ENCODE peak calls at places on chromosomes 6 and 20, in four cellular contexts. One of them, this sample, is unnamed.
A peak's percentile ranks its signal among the peaks of the same experiment; 100 is the strongest.

GRCh38 chr6:109351231-109352132 is 30.8 kb downstream of the CD164 start:
- DNase-seq in bronchial epithelial cell: peak; percentile 38
- DNase-seq in psoas muscle: no peak
- DNase-seq in fibroblast of pulmonary artery: peak; percentile 21
- DNase-seq in this sample: peak; percentile 45

GRCh38 chr6:137351890-137352289 is 132.7 kb upstream of the IFNGR1 start:
- DNase-seq in bronchial epithelial cell: no peak
- DNase-seq in psoas muscle: no peak
- DNase-seq in fibroblast of pulmonary artery: no peak
- DNase-seq in this sample: no peak

GRCh38 chr6:74574794-74575193 is 631.1 kb downstream of the COL12A1 start:
- DNase-seq in bronchial epithelial cell: peak; percentile 18
- DNase-seq in psoas muscle: no peak
- DNase-seq in fibroblast of pulmonary artery: peak; percentile 59
- DNase-seq in this sample: peak; percentile 44

GRCh38 chr20:49568491-49569151 is 684 bp upstream of the PTGIS start:
- DNase-seq in bronchial epithelial cell: no peak
- DNase-seq in psoas muscle: peak; percentile 41
- DNase-seq in fibroblast of pulmonary artery: peak; percentile 70
- DNase-seq in this sample: no peak

GRCh38 chr6:14316911-14317535 is 199.5 kb downstream of the CD83 start:
- DNase-seq in bronchial epithelial cell: no peak
- DNase-seq in psoas muscle: no peak
- DNase-seq in fibroblast of pulmonary artery: no peak
- DNase-seq in this sample: no peak

GRCh38 chr6:25352265-25352664 is 73.1 kb downstream of the CARMIL1 start:
- DNase-seq in bronchial epithelial cell: no peak
- DNase-seq in psoas muscle: no peak
- DNase-seq in fibroblast of pulmonary artery: no peak
- DNase-seq in this sample: no peak

GRCh38 chr6:163417595-163417994 is 3.1 kb downstream of the QKI start:
- DNase-seq in bronchial epithelial cell: peak; percentile 57
- DNase-seq in psoas muscle: no peak
- DNase-seq in fibroblast of pulmonary artery: no peak
- DNase-seq in this sample: peak; percentile 39

GRCh38 chr20:21503345-21503744 is 10.5 kb downstream of the NKX2-2 start:
- DNase-seq in bronchial epithelial cell: no peak
- DNase-seq in psoas muscle: no peak
- DNase-seq in fibroblast of pulmonary artery: no peak
- DNase-seq in this sample: no peak

GRCh38 chr20:24767623-24768100 is 181.4 kb upstream of the CST7 start:
- DNase-seq in bronchial epithelial cell: no peak
- DNase-seq in psoas muscle: no peak
- DNase-seq in fibroblast of pulmonary artery: no peak
- DNase-seq in this sample: no peak

GRCh38 chr6:35496851-35497570 is at the start of gene TEAD3:
- DNase-seq in bronchial epithelial cell: peak; percentile 57
- DNase-seq in psoas muscle: peak; percentile 73
- DNase-seq in fibroblast of pulmonary artery: peak; percentile 61
- DNase-seq in this sample: peak; percentile 64

GRCh38 chr6:39228992-39229767 is at the start of gene KCNK5:
- DNase-seq in bronchial epithelial cell: peak; percentile 46
- DNase-seq in psoas muscle: peak; percentile 77
- DNase-seq in fibroblast of pulmonary artery: peak; percentile 22
- DNase-seq in this sample: peak; percentile 89

GRCh38 chr6:16163066-16163465 is 34.2 kb downstream of the MYLIP start:
- DNase-seq in bronchial epithelial cell: peak; percentile 27
- DNase-seq in psoas muscle: no peak
- DNase-seq in fibroblast of pulmonary artery: no peak
- DNase-seq in this sample: no peak

GRCh38 chr6:95574811-95575210 is 2.5 kb upstream of the MANEA start:
- DNase-seq in bronchial epithelial cell: peak; percentile 82
- DNase-seq in psoas muscle: no peak
- DNase-seq in fibroblast of pulmonary artery: peak; percentile 77
- DNase-seq in this sample: peak; percentile 75

GRCh38 chr6:128822271-128822670 is 60.7 kb upstream of the LAMA2 start:
- DNase-seq in bronchial epithelial cell: peak; percentile 20
- DNase-seq in psoas muscle: no peak
- DNase-seq in fibroblast of pulmonary artery: peak; percentile 26
- DNase-seq in this sample: no peak

GRCh38 chr6:81995548-81996289 is 243.2 kb upstream of the TENT5A start:
- DNase-seq in bronchial epithelial cell: peak; percentile 89
- DNase-seq in psoas muscle: no peak
- DNase-seq in fibroblast of pulmonary artery: no peak
- DNase-seq in this sample: no peak

GRCh38 chr20:47620808-47621805 is 119.4 kb downstream of the NCOA3 start:
- DNase-seq in bronchial epithelial cell: peak; percentile 70
- DNase-seq in psoas muscle: no peak
- DNase-seq in fibroblast of pulmonary artery: peak; percentile 88
- DNase-seq in this sample: peak; percentile 53

GRCh38 chr20:25136643-25137559 is 55.0 kb upstream of the VSX1 start:
- DNase-seq in bronchial epithelial cell: peak; percentile 63
- DNase-seq in psoas muscle: peak; percentile 63
- DNase-seq in fibroblast of pulmonary artery: peak; percentile 85
- DNase-seq in this sample: peak; percentile 87

GRCh38 chr6:72579865-72580264 is 42.0 kb upstream of the KCNQ5 start:
- DNase-seq in bronchial epithelial cell: peak; percentile 15
- DNase-seq in psoas muscle: no peak
- DNase-seq in fibroblast of pulmonary artery: peak; percentile 15
- DNase-seq in this sample: no peak

GRCh38 chr6:72580281-72580940 is 41.5 kb upstream of the KCNQ5 start:
- DNase-seq in bronchial epithelial cell: peak; percentile 82
- DNase-seq in psoas muscle: no peak
- DNase-seq in fibroblast of pulmonary artery: peak; percentile 91
- DNase-seq in this sample: peak; percentile 73
- TF ChIP-seq CTCF in bronchial epithelial cell: peak; percentile 55
- TF ChIP-seq CTCF in psoas muscle: peak; percentile 30
- TF ChIP-seq CTCF in fibroblast of pulmonary artery: peak; percentile 81
- TF ChIP-seq CTCF in this sample: peak; percentile 61

DNA sequence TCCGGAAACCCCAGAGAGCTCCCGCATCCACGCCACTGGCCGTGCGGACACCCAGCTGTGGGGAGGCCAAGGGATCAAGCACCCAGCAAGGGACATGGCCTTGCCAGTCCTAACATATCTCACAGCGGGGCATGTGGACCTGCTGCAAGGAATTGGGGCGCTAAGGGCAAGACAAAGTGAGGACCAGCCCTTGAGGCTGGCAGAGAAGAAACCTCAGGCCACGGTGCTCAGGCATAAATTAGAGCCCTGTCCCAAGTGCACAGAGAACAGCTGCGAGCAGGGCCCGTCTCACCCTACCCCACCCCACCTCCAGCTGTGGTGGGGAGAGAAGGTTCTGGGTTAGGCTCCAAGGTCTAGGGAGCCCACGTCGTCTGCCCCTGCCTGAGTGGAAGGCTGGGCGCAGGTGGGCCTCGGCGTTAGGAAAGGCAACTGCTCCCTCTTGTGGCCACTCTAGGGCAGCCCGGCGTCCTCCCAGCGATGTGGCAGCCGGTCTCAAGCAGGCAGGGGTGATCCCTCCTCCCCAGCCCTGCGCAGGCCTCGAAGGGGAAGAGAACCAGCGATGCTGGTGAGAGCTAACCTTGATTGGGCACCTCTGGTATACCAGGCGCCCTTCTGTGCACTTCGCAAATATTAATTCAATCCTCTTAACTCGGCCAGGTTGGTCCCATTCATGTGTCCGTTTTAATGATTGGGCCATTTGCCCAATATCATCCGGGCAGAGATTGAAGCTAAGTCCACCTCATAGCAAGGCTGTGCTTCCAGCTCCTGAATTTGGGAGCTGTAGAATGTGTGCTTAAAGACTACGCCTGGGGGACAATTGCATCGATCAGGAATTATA is 235.8 kb downstream of the NFATC2 start:
- DNase-seq in bronchial epithelial cell: peak; percentile 33
- DNase-seq in psoas muscle: peak; percentile 66
- DNase-seq in fibroblast of pulmonary artery: peak; percentile 73
- DNase-seq in this sample: peak; percentile 73
- TF ChIP-seq CTCF in bronchial epithelial cell: peak; percentile 98
- TF ChIP-seq CTCF in psoas muscle: peak; percentile 90
- TF ChIP-seq CTCF in fibroblast of pulmonary artery: peak; percentile 77
- TF ChIP-seq CTCF in this sample: peak; percentile 90

GRCh38 chr20:63434599-63435378 is 37.7 kb downstream of the KCNQ2 start:
- DNase-seq in bronchial epithelial cell: peak; percentile 6
- DNase-seq in psoas muscle: peak; percentile 43
- DNase-seq in fibroblast of pulmonary artery: peak; percentile 48
- DNase-seq in this sample: peak; percentile 40
- TF ChIP-seq CTCF in bronchial epithelial cell: peak; percentile 42
- TF ChIP-seq CTCF in psoas muscle: peak; percentile 60
- TF ChIP-seq CTCF in fibroblast of pulmonary artery: peak; percentile 55
- TF ChIP-seq CTCF in this sample: peak; percentile 60

DNA sequence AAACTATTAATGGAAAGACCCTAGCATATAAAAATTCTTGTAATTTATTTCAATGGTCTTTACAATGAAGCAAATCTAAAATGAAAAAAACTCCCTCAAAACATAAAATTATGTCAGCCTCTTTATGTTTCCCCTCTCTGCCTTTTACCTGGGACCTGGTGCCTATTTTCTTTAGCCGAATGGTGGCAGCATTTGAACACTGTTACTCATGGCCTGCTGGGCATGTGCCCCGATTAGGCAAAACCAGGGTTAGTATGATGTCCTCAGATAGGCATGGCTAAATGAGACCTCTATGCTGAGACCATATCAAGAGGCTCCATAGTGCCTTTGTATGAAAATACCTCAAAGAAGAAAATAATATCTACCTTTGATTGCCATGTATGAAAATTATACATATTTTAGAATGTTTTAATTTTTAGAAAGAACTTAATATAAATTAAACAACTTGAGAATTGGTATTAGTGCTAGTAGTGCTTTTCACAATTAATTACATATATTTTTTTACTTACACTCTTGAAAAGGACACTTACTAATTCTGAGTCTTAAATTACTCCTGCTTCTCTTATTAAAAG is 22.5 kb upstream of the C6orf58 start:
- DNase-seq in bronchial epithelial cell: peak; percentile 57
- DNase-seq in psoas muscle: no peak
- DNase-seq in fibroblast of pulmonary artery: peak; percentile 64
- DNase-seq in this sample: peak; percentile 69
- TF ChIP-seq CTCF in bronchial epithelial cell: peak; percentile 45
- TF ChIP-seq CTCF in psoas muscle: peak; percentile 37
- TF ChIP-seq CTCF in fibroblast of pulmonary artery: peak; percentile 67
- TF ChIP-seq CTCF in this sample: peak; percentile 47

DNA sequence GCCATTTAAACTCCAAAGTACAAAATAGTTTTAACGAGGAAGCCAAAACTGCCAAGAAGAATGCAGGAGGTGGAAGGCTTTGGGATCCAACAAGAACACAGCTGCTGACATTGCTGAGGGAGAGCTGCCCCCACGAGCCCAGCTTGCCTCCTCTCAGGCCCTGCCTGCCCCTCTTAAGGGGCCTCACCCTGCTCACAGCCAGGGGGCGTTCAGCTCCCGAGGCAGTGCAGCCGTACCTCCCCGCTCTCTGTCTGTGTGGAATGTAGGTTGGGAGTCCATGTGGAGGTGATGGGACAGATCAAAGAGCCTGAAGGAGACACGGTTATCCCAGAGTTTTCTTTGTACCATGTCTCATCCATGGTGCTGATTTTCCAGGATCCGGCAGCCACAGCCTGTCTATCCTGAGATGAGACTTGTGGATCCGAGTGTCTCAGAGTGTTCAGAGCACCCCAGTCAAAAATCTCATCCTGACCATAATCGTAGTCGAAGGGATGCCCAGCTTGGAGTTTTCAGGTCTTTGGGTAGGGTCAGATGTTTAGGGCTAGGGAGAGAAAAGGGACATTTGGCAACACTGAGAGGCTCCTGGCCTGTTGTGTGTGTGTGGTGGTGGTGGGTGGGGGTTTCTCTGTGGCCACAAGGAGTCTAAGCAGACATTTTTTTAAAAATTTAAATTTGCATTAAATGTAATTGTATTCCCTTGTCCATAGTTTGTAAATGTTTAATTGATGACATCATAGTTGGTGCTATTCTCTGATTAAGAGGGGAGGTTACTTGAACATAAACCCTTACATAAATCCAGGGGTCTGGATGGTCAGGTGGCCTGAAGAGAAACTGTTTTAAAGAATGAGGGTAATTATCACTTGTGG is 111.4 kb upstream of the CLDN20 start:
- DNase-seq in bronchial epithelial cell: no peak
- DNase-seq in psoas muscle: no peak
- DNase-seq in fibroblast of pulmonary artery: no peak
- DNase-seq in this sample: no peak
- TF ChIP-seq CTCF in bronchial epithelial cell: no peak
- TF ChIP-seq CTCF in psoas muscle: no peak
- TF ChIP-seq CTCF in fibroblast of pulmonary artery: peak; percentile 28
- TF ChIP-seq CTCF in this sample: no peak

DNA sequence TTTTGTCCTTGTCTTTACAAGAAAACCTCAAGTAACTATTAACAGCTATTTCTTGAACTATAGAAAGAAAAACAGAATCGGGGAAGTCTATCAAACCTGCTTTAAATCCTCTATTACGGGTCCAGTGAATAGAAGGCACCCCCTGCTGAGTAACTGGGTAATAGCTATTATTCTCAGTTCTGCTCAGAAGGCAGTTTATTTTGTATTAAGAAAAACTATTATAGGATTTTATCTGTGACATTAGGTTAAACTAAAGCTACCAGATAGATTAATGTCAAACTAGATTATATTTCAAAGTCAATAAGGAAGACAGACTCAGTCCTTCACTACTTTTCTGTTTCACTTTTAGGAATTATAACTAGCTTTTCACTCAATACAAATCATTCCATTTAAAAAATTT is 93.7 kb downstream of the DST start:
- DNase-seq in bronchial epithelial cell: peak; percentile 21
- DNase-seq in psoas muscle: no peak
- DNase-seq in fibroblast of pulmonary artery: peak; percentile 36
- DNase-seq in this sample: no peak
- TF ChIP-seq CTCF in bronchial epithelial cell: peak; percentile 13
- TF ChIP-seq CTCF in psoas muscle: no peak
- TF ChIP-seq CTCF in fibroblast of pulmonary artery: peak; percentile 45
- TF ChIP-seq CTCF in this sample: no peak

GRCh38 chr20:35771689-35772562 is at the start of gene PHF20:
- DNase-seq in bronchial epithelial cell: peak; percentile 85
- DNase-seq in psoas muscle: peak; percentile 100
- DNase-seq in fibroblast of pulmonary artery: peak; percentile 99
- DNase-seq in this sample: peak; percentile 92
- TF ChIP-seq CTCF in bronchial epithelial cell: no peak
- TF ChIP-seq CTCF in psoas muscle: no peak
- TF ChIP-seq CTCF in fibroblast of pulmonary artery: no peak
- TF ChIP-seq CTCF in this sample: no peak